ENCODE peak calls at places on chromosomes 5 and 9, in four cellular contexts. One of them, this sample, is unnamed.

GRCh38 chr5:32138839-32139493 is 35.2 kb downstream of the GOLPH3 start:
- DNase-seq in Panc1: no peak
- DNase-seq in T-helper 1 cell: peak; percentile 67
- DNase-seq in transverse colon: no peak
- DNase-seq in this sample: no peak

GRCh38 chr9:77447646-77448045 is 200.5 kb downstream of the GNA14 start:
- DNase-seq in Panc1: no peak
- DNase-seq in T-helper 1 cell: no peak
- DNase-seq in transverse colon: no peak
- DNase-seq in this sample: no peak

GRCh38 chr5:107361945-107362344 is 308.8 kb downstream of the EFNA5 start:
- DNase-seq in Panc1: no peak
- DNase-seq in T-helper 1 cell: no peak
- DNase-seq in transverse colon: no peak
- DNase-seq in this sample: peak; percentile 7

GRCh38 chr5:75412111-75412990 is 75.3 kb downstream of the HMGCR start:
- DNase-seq in Panc1: peak; percentile 87
- DNase-seq in T-helper 1 cell: no peak
- DNase-seq in transverse colon: no peak
- DNase-seq in this sample: no peak

GRCh38 chr5:143771229-143772001 is 40.5 kb upstream of the HMHB1 start:
- DNase-seq in Panc1: no peak
- DNase-seq in T-helper 1 cell: no peak
- DNase-seq in transverse colon: no peak
- DNase-seq in this sample: no peak

GRCh38 chr9:1879501-1879900 is 135.6 kb upstream of the SMARCA2 start:
- DNase-seq in Panc1: no peak
- DNase-seq in T-helper 1 cell: peak; percentile 74
- DNase-seq in transverse colon: no peak
- DNase-seq in this sample: no peak

GRCh38 chr9:4292781-4293180 is 7.1 kb downstream of the GLIS3 start:
- DNase-seq in Panc1: no peak
- DNase-seq in T-helper 1 cell: no peak
- DNase-seq in transverse colon: no peak
- DNase-seq in this sample: no peak

GRCh38 chr9:108634669-108635462 is 220.9 kb downstream of the ACTL7B start:
- DNase-seq in Panc1: no peak
- DNase-seq in T-helper 1 cell: no peak
- DNase-seq in transverse colon: no peak
- DNase-seq in this sample: no peak

GRCh38 chr5:157575096-157575872 is at the start of gene ADAM19:
- DNase-seq in Panc1: no peak
- DNase-seq in T-helper 1 cell: peak; percentile 59
- DNase-seq in transverse colon: peak; percentile 59
- DNase-seq in this sample: peak; percentile 49

GRCh38 chr9:124019771-124020519 is 8.4 kb downstream of the LHX2 start:
- DNase-seq in Panc1: no peak
- DNase-seq in T-helper 1 cell: no peak
- DNase-seq in transverse colon: no peak
- DNase-seq in this sample: no peak

GRCh38 chr5:147439253-147439652 is 70.6 kb downstream of the DPYSL3 start:
- DNase-seq in Panc1: no peak
- DNase-seq in T-helper 1 cell: no peak
- DNase-seq in transverse colon: no peak
- DNase-seq in this sample: no peak

GRCh38 chr9:133521122-133522072 is 3.4 kb downstream of the MYMK start:
- DNase-seq in Panc1: no peak
- DNase-seq in T-helper 1 cell: no peak
- DNase-seq in transverse colon: no peak
- DNase-seq in this sample: no peak

GRCh38 chr9:115668506-115668905 is 485.1 kb upstream of the PAPPA start:
- DNase-seq in Panc1: no peak
- DNase-seq in T-helper 1 cell: no peak
- DNase-seq in transverse colon: no peak
- DNase-seq in this sample: no peak

GRCh38 chr5:173010021-173010420 is 26.4 kb downstream of the ATP6V0E1 start:
- DNase-seq in Panc1: no peak
- DNase-seq in T-helper 1 cell: no peak
- DNase-seq in transverse colon: no peak
- DNase-seq in this sample: no peak

GRCh38 chr5:31116466-31117031 is 76.9 kb upstream of the CDH6 start:
- DNase-seq in Panc1: no peak
- DNase-seq in T-helper 1 cell: no peak
- DNase-seq in transverse colon: no peak
- DNase-seq in this sample: no peak

GRCh38 chr9:107246259-107247254 is 36.5 kb upstream of the RAD23B start:
- DNase-seq in Panc1: no peak
- DNase-seq in T-helper 1 cell: peak; percentile 18
- DNase-seq in transverse colon: no peak
- DNase-seq in this sample: peak; percentile 37

GRCh38 chr5:132883261-132883834 is 9.9 kb downstream of the LEAP2 start:
- DNase-seq in Panc1: no peak
- DNase-seq in T-helper 1 cell: peak; percentile 34
- DNase-seq in transverse colon: peak; percentile 51
- DNase-seq in this sample: no peak

GRCh38 chr5:4199461-4199860 is 603.8 kb downstream of the IRX1 start:
- DNase-seq in Panc1: no peak
- DNase-seq in T-helper 1 cell: no peak
- DNase-seq in transverse colon: no peak
- DNase-seq in this sample: no peak

GRCh38 chr5:177440211-177440989 is 6.2 kb upstream of the PRR7 start:
- DNase-seq in Panc1: no peak
- DNase-seq in T-helper 1 cell: no peak
- DNase-seq in transverse colon: no peak
- DNase-seq in this sample: no peak

GRCh38 chr5:34652916-34653315 is 3.2 kb upstream of the RAI14 start:
- DNase-seq in Panc1: no peak
- DNase-seq in T-helper 1 cell: no peak
- DNase-seq in transverse colon: no peak
- DNase-seq in this sample: no peak

GRCh38 chr9:77764894-77765780 is 117.0 kb upstream of the GNA14 start:
- DNase-seq in Panc1: no peak
- DNase-seq in T-helper 1 cell: no peak
- DNase-seq in transverse colon: no peak
- DNase-seq in this sample: peak; percentile 43

GRCh38 chr5:157025093-157025698 is 33.7 kb downstream of the HAVCR1 start:
- DNase-seq in Panc1: no peak
- DNase-seq in T-helper 1 cell: peak; percentile 98
- DNase-seq in transverse colon: peak; percentile 22
- DNase-seq in this sample: no peak

GRCh38 chr5:139495644-139496435 is 13.3 kb upstream of the STING1 start:
- DNase-seq in Panc1: no peak
- DNase-seq in T-helper 1 cell: no peak
- DNase-seq in transverse colon: no peak
- DNase-seq in this sample: no peak

GRCh38 chr9:88387733-88388202 is 476 bp upstream of the SPIN1 start:
- DNase-seq in Panc1: no peak
- DNase-seq in T-helper 1 cell: peak; percentile 35
- DNase-seq in transverse colon: peak; percentile 72
- DNase-seq in this sample: peak; percentile 70

GRCh38 chr5:107570805-107571531 is 99.8 kb downstream of the EFNA5 start:
- DNase-seq in Panc1: peak; percentile 32
- DNase-seq in T-helper 1 cell: peak; percentile 57
- DNase-seq in transverse colon: peak; percentile 55
- DNase-seq in this sample: peak; percentile 55

GRCh38 chr9:123864291-123864690 is 65.6 kb downstream of the DENND1A start:
- DNase-seq in Panc1: no peak
- DNase-seq in T-helper 1 cell: no peak
- DNase-seq in transverse colon: no peak
- DNase-seq in this sample: no peak

GRCh38 chr5:177343777-177344176 is 7.7 kb downstream of the LMAN2 start:
- DNase-seq in Panc1: no peak
- DNase-seq in T-helper 1 cell: no peak
- DNase-seq in transverse colon: no peak
- DNase-seq in this sample: no peak

GRCh38 chr5:135521964-135522363 is 13.8 kb downstream of the NEUROG1 start:
- DNase-seq in Panc1: no peak
- DNase-seq in T-helper 1 cell: no peak
- DNase-seq in transverse colon: no peak
- DNase-seq in this sample: no peak

This sample was measured in mucosa of descending colon.